ENCODE peak calls at places on chromosomes 3 and 15, in eight cellular contexts. H is HS-27A, D is substantia nigra, J is dermis blood vessel endothelial cell, N is T-helper 9 cell, F is tibial nerve, U is IMR-90, V is Daoy. R is an unnamed sample.

GRCh38 chr3:45180051-45180450 is 33.9 kb upstream of the CDCP1 start:
- DNase-seq in H (peak; percentile 66), D (no peak), J (no peak), N (no peak), F (no peak), U (peak; percentile 80), V (peak; percentile 77), R (peak; percentile 69)

GRCh38 chr3:66819993-66820501 is 178.1 kb upstream of the KBTBD8 start:
- DNase-seq in H (no peak), D (no peak), J (no peak), N (no peak), F (no peak), U (no peak), V (no peak), R (no peak)

GRCh38 chr3:125116311-125117069 is 60.7 kb upstream of the HEG1 start:
- DNase-seq in H (no peak), D (no peak), J (no peak), N (no peak), F (no peak), U (peak; percentile 77), V (peak; percentile 75), R (peak; percentile 84)

GRCh38 chr3:61810953-61811497 is 249.7 kb downstream of the PTPRG start:
- DNase-seq in H (no peak), D (no peak), J (no peak), N (no peak), F (no peak), U (no peak), V (no peak), R (no peak)

GRCh38 chr15:57297163-57297593 is 79.1 kb upstream of the CGNL1 start:
- DNase-seq in H (no peak), D (no peak), J (no peak), N (no peak), F (no peak), U (no peak), V (no peak), R (no peak)

GRCh38 chr3:10529809-10530208 is 24.4 kb upstream of the ATP2B2 start:
- DNase-seq in H (no peak), D (no peak), J (no peak), N (no peak), F (no peak), U (no peak), V (no peak), R (no peak)

GRCh38 chr3:46935168-46935858 is 41.2 kb downstream of the CCDC12 start:
- DNase-seq in H (peak; percentile 99), D (no peak), J (peak; percentile 97), N (no peak), F (peak; percentile 50), U (peak; percentile 96), V (peak; percentile 92), R (peak; percentile 98)

GRCh38 chr3:49873623-49874022 is 3.9 kb upstream of the CAMKV start:
- DNase-seq in H (no peak), D (no peak), J (no peak), N (no peak), F (no peak), U (no peak), V (no peak), R (no peak)

GRCh38 chr3:15647629-15648167 is 46.2 kb downstream of the BTD start:
- DNase-seq in H (peak; percentile 97), D (no peak), J (peak; percentile 99), N (peak; percentile 21), F (no peak), U (peak; percentile 99), V (peak; percentile 91), R (peak; percentile 95)

GRCh38 chr3:126998320-126998719 is 15.4 kb downstream of the PLXNA1 start:
- DNase-seq in H (no peak), D (no peak), J (no peak), N (no peak), F (no peak), U (no peak), V (no peak), R (no peak)

GRCh38 chr3:37181766-37182165 is 7.4 kb upstream of the LRRFIP2 start:
- DNase-seq in H (no peak), D (no peak), J (no peak), N (no peak), F (no peak), U (no peak), V (peak; percentile 25), R (no peak)

GRCh38 chr15:65020419-65020818 is 9.0 kb downstream of the MTFMT start:
- DNase-seq in H (no peak), D (no peak), J (no peak), N (no peak), F (no peak), U (no peak), V (no peak), R (no peak)

GRCh38 chr3:88452228-88452627 is 302.5 kb downstream of the C3orf38 start:
- DNase-seq in H (no peak), D (no peak), J (no peak), N (no peak), F (no peak), U (no peak), V (no peak), R (no peak)

R was measured in choroid plexus epithelial cell.